ENCODE peak calls at places on chromosomes 6 and 20, in nine cellular contexts. G is neural progenitor cell; S is cardiac muscle cell; X is GM23338; Z is heart right ventricle; R is CD8-positive, alpha-beta memory T cell; K is BJ; D is psoas muscle; O is mesenchymal stem cell. M is an unnamed sample.
A peak's percentile ranks its signal among the peaks of the same experiment; 100 is the strongest.

GRCh38 chr6:75524322-75524972 is 30.8 kb upstream of the FILIP1 start:
- DNase-seq in G (peak; percentile 6), S (peak; percentile 84), X (peak; percentile 1), Z (no peak), R (no peak), K (peak; percentile 80), D (no peak), O (peak; percentile 91), M (no peak)

GRCh38 chr6:11912420-11912819 is 99.7 kb upstream of the HIVEP1 start:
- DNase-seq in G (no peak), S (no peak), X (no peak), Z (no peak), R (no peak), K (no peak), D (no peak), O (no peak), M (no peak)

GRCh38 chr6:42292002-42292735 is 74.5 kb upstream of the MRPS10 start:
- DNase-seq in G (no peak), S (peak; percentile 35), X (no peak), Z (no peak), R (no peak), K (peak; percentile 20), D (no peak), O (peak; percentile 85), M (no peak)

GRCh38 chr6:69802995-69803394 is 6.2 kb upstream of the LMBRD1 start:
- DNase-seq in G (peak; percentile 30), S (no peak), X (peak; percentile 35), Z (no peak), R (no peak), K (no peak), D (no peak), O (no peak), M (no peak)

GRCh38 chr6:62775427-62776022 is 435.7 kb upstream of the FKBP1C start:
- DNase-seq in G (peak; percentile 44), S (no peak), X (peak; percentile 61), Z (no peak), R (no peak), K (no peak), D (no peak), O (peak; percentile 9), M (no peak)

GRCh38 chr6:128899651-128900050 is 16.7 kb downstream of the LAMA2 start:
- DNase-seq in G (no peak), S (peak; percentile 63), X (no peak), Z (no peak), R (no peak), K (no peak), D (no peak), O (peak; percentile 19), M (no peak)

GRCh38 chr6:26155066-26155925 is 68.1 kb downstream of the HFE start:
- DNase-seq in G (peak; percentile 34), S (peak; percentile 17), X (peak; percentile 60), Z (peak; percentile 50), R (no peak), K (no peak), D (peak; percentile 74), O (peak; percentile 31), M (no peak)

GRCh38 chr6:119978274-119978889 is 628.8 kb upstream of the MAN1A1 start:
- DNase-seq in G (peak; percentile 32), S (peak; percentile 35), X (peak; percentile 51), Z (no peak), R (no peak), K (no peak), D (no peak), O (peak; percentile 40), M (no peak)

GRCh38 chr6:101931766-101932165 is 538.3 kb downstream of the GRIK2 start:
- DNase-seq in G (no peak), S (peak; percentile 45), X (no peak), Z (no peak), R (no peak), K (no peak), D (no peak), O (no peak), M (no peak)

GRCh38 chr6:101921829-101922450 is 528.4 kb downstream of the GRIK2 start:
- DNase-seq in G (no peak), S (no peak), X (no peak), Z (no peak), R (no peak), K (no peak), D (no peak), O (no peak), M (no peak)

DNA sequence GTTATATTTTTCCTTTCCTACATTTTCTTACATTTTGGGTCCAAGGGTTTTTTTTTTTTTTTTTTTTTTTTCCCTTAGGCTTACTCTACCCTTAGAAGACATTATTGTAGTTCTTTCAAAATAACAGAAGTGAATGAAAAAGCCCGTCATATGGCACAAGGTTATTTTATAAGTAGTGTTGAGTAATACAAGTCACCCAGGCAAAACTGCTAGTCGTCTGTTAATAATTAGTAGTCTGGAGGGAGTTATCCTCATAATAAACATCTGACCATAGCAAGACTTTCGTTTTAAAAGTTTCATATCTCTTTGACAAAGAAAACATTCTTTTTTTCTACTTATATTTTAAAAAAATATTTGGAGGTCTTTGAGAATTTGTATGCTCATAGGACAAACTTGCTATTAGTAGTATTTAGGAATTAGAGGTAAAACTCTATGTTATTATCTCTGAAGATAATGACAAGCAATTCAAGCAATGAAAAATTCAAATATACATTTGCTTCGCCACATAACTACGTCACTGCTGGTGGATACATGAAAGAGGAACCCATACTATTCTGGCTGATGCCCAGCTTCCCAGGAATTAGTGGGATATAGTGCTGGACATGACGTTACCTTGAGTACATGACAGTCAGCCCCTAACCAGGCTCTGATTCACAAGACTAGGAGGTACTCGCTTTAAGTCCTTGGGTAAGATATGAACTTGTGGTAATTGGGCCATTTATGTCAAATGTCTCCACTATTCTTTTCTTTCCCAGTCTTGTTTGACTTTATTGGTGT is 532.8 kb downstream of the GRIK2 start:
- DNase-seq in G (no peak), S (no peak), X (no peak), Z (no peak), R (no peak), K (peak; percentile 59), D (no peak), O (no peak), M (no peak)
- H3K4me3 ChIP-seq in G (no peak overlapping the region), S (no peak overlapping the region), X (no peak overlapping the region), Z (no peak overlapping the region), R (no peak overlapping the region), K (no peak overlapping the region), D (no peak overlapping the region), O (no peak overlapping the region), M (no peak overlapping the region)

DNA sequence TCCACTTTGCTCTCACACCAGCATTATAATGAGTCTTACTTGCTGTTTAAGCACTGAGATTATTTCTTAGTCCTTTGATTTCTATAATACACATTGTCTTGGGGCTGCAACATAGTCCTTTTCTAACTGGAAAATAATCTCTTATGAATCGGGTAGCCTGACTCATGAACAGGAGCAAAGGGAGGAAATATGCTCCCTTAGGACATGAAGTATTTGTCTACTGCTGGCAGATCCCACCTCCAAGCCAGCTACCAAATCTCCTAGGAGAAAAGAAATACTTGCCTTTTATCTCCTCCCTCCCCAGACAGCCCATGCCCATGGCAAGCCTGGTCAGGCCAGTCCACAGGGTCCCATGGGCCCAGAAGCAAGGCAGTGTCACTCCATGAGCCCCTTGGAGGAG is 37.0 kb upstream of the SLC4A11 start:
- DNase-seq in G (no peak), S (peak; percentile 39), X (no peak), Z (no peak), R (no peak), K (no peak), D (no peak), O (no peak), M (no peak)
- H3K36me3 ChIP-seq in G (no peaks in the 10 kb centered on the region), S (peaks cover 24% of the 10 kb centered on the region), X (no peaks in the 10 kb centered on the region), Z (peaks cover 98% of the 10 kb centered on the region), R (peaks cover 6% of the 10 kb centered on the region), K (peaks cover 10% of the 10 kb centered on the region), D (peaks cover 8% of the 10 kb centered on the region), O (peaks cover 74% of the 10 kb centered on the region), M (no peaks in the 10 kb centered on the region)

DNA sequence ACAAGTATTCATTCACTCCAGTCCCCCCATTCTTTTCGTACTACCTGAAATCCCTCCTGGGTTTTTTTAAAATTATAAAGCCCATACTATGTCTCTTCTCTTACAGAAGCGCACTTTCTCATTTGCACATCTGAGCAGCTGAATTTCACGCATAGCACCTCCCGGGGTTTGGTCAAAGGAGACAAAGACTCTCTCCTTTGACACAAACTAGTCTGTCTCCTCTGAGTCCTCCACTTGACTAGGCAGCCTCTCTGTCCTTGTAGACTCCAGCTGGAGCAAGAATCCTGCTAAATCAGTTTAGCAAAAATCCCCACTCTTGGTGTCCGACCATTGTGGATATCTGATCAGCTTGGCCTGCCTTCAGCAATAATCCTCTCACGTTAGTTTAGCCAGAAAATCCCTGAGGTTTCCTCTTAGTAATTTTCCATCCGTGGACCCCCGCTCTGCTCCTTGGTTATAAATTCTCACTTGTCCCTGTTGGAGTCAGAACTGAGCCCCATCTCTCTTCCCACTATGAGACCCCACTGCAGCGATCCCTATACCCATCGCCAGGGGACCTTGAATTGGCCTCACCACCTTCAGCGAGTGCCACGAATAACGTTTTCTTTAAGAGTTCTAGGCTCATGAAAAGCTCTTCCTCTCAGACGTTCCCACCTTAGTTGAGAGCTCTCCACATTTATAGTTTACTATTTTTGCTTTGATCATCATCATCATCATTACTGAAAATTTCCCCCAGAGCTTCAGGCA is 29.0 kb downstream of the PDYN start:
- DNase-seq in G (peak; percentile 58), S (peak; percentile 26), X (peak; percentile 68), Z (no peak), R (no peak), K (no peak), D (no peak), O (peak; percentile 13), M (no peak)
- H3K4me3 ChIP-seq in G (peak overlapping the region; percentile 26), S (no peak overlapping the region), X (peak overlapping the region; percentile 50), Z (peak overlapping the region; percentile 18), R (no peak overlapping the region), K (no peak overlapping the region), D (peak overlapping the region; percentile 39), O (no peak overlapping the region), M (no peak overlapping the region)

GRCh38 chr20:41086402-41087324 is 50.7 kb upstream of the PLCG1 start:
- DNase-seq in G (no peak), S (peak; percentile 30), X (no peak), Z (no peak), R (no peak), K (no peak), D (no peak), O (peak; percentile 69), M (no peak)

GRCh38 chr20:41087777-41088176 is 49.6 kb upstream of the PLCG1 start:
- DNase-seq in G (no peak), S (no peak), X (no peak), Z (no peak), R (no peak), K (no peak), D (no peak), O (no peak), M (no peak)

GRCh38 chr20:41087325-41087685 is 50.0 kb upstream of the PLCG1 start:
- DNase-seq in G (no peak), S (no peak), X (no peak), Z (no peak), R (no peak), K (no peak), D (no peak), O (no peak), M (no peak)

GRCh38 chr20:41091926-41092325 is 45.4 kb upstream of the PLCG1 start:
- DNase-seq in G (no peak), S (no peak), X (no peak), Z (no peak), R (no peak), K (no peak), D (no peak), O (peak; percentile 92), M (no peak)

DNA sequence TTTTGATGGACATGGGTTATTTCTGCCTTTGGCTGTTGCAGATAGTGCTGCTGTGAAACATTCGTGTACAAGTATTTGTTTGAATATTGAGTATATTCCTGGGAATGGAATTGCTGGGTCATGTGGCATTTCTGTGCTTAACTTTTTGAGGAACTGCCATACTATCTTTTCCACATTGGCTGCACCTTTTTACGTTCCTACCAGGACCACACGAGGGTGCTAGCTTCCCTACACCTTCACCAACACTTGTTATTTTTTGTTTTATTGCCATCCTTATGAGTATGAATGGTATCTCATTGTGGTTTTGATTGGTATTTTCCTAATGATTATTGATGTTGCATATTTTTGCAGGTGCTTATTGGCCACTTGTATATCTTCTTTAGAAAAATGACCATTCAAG is 47.8 kb upstream of the PLCG1 start:
- DNase-seq in G (no peak), S (no peak), X (no peak), Z (no peak), R (no peak), K (no peak), D (no peak), O (no peak), M (no peak)
- H3K36me3 ChIP-seq in G (peaks cover 24% of the 10 kb centered on the region), S (peaks cover 45% of the 10 kb centered on the region), X (peaks cover 27% of the 10 kb centered on the region), Z (peaks cover 82% of the 10 kb centered on the region), R (peaks cover 23% of the 10 kb centered on the region), K (peaks cover 10% of the 10 kb centered on the region), D (peaks cover 14% of the 10 kb centered on the region), O (peaks cover 69% of the 10 kb centered on the region), M (peaks cover 10% of the 10 kb centered on the region)